ENCODE peak calls at places on chromosome 7, in four cellular contexts. F is mesendoderm; V is CD8-positive, alpha-beta memory T cell; D is WERI-Rb-1. C is an unnamed sample.

GRCh38 chr7:55477781-55478374 is 94.4 kb downstream of the VOPP1 start:
- DNase-seq in V (no peak), D (no peak), F (peak; percentile 5), C (peak; percentile 78)

GRCh38 chr7:85018498-85018897 is 168.4 kb downstream of the SEMA3D start:
- DNase-seq in F (no peak), D (no peak), V (no peak), C (no peak)

GRCh38 chr7:158445421-158446175 is 142.0 kb downstream of the PTPRN2 start:
- DNase-seq in F (no peak), D (no peak), V (no peak), C (no peak)

GRCh38 chr7:128005117-128005516 is 26.1 kb downstream of the LRRC4 start:
- DNase-seq in F (no peak), D (no peak), V (no peak), C (no peak)

GRCh38 chr7:94183289-94183749 is 179.2 kb upstream of the BET1 start:
- DNase-seq in D (no peak), V (no peak), F (peak; percentile 86), C (peak; percentile 87)

GRCh38 chr7:20114463-20114862 is 102.7 kb downstream of the MACC1 start:
- DNase-seq in D (no peak), F (peak; percentile 83), V (no peak), C (peak; percentile 10)

GRCh38 chr7:142391191-142391992 is 133.5 kb upstream of the PRSS58 start:
- DNase-seq in V (peak; percentile 16), F (peak; percentile 78), D (peak; percentile 79), C (peak; percentile 12)

GRCh38 chr7:30146127-30146612 is 11.4 kb downstream of the MTURN start:
- DNase-seq in D (no peak), F (peak; percentile 76), V (no peak), C (peak; percentile 56)

GRCh38 chr7:5237286-5237685 is 45.5 kb upstream of the SLC29A4 start:
- DNase-seq in F (no peak), D (no peak), V (no peak), C (no peak)

GRCh38 chr7:38702002-38702535 is 70.9 kb upstream of the AMPH start:
- DNase-seq in F (no peak), V (no peak), D (no peak), C (no peak)

GRCh38 chr7:77525231-77525630 is 11.9 kb upstream of the PTPN12 start:
- DNase-seq in V (no peak), F (no peak), D (no peak), C (no peak)

GRCh38 chr7:92725161-92725925 is 111.0 kb downstream of the CDK6 start:
- DNase-seq in V (no peak), F (no peak), D (no peak), C (no peak)

GRCh38 chr7:73343671-73344380 is 15.9 kb downstream of the FKBP6 start:
- DNase-seq in F (no peak), V (no peak), D (no peak), C (no peak)

GRCh38 chr7:124072603-124073324 is 39.9 kb upstream of the TMEM229A start:
- DNase-seq in V (no peak), D (no peak), F (no peak), C (peak; percentile 55)

GRCh38 chr7:9876053-9876452 is 1097.6 kb upstream of the PHF14 start:
- DNase-seq in F (no peak), D (no peak), V (no peak), C (no peak)

GRCh38 chr7:40541336-40541735 is 406.5 kb downstream of the SUGCT start:
- DNase-seq in F (no peak), D (no peak), V (no peak), C (no peak)

GRCh38 chr7:10429031-10429430 is 544.6 kb upstream of the PHF14 start:
- DNase-seq in F (no peak), D (no peak), V (no peak), C (no peak)

GRCh38 chr7:43694399-43694748 is 34.9 kb downstream of the COA1 start:
- DNase-seq in V (no peak), D (no peak), F (no peak), C (peak; percentile 70)

GRCh38 chr7:103944230-103944900 is 45.1 kb downstream of the RELN start:
- DNase-seq in F (no peak), D (no peak), V (no peak), C (no peak)

GRCh38 chr7:46391215-46391614 is 470.1 kb upstream of the IGFBP3 start:
- DNase-seq in F (peak; percentile 29), V (no peak), D (peak; percentile 74), C (no peak)

GRCh38 chr7:92765725-92766124 is 70.6 kb downstream of the CDK6 start:
- DNase-seq in V (no peak), F (peak; percentile 40), D (no peak), C (peak; percentile 85)

GRCh38 chr7:12231097-12231496 is 20.0 kb downstream of the TMEM106B start:
- DNase-seq in F (no peak), V (no peak), D (no peak), C (no peak)

GRCh38 chr7:4798706-4799235 is 23.3 kb downstream of the AP5Z1 start:
- DNase-seq in D (peak; percentile 43), V (no peak), F (no peak), C (no peak)

GRCh38 chr7:19376591-19376990 is 231.4 kb upstream of the FERD3L start:
- DNase-seq in V (no peak), D (no peak), F (no peak), C (peak; percentile 57)

GRCh38 chr7:116399808-116400207 is 99.7 kb upstream of the CAV2 start:
- DNase-seq in F (peak; percentile 69), D (no peak), V (no peak), C (peak; percentile 22)

GRCh38 chr7:114785496-114785895 is 136.4 kb upstream of the MDFIC start:
- DNase-seq in F (no peak), V (no peak), D (no peak), C (no peak)

GRCh38 chr7:19519443-19519977 is 189.3 kb downstream of the POLR1F start:
- DNase-seq in F (no peak), D (no peak), V (no peak), C (peak; percentile 36)

GRCh38 chr7:91082038-91082437 is 182.2 kb upstream of the FZD1 start:
- DNase-seq in V (no peak), F (no peak), D (no peak), C (no peak)

GRCh38 chr7:1268076-1268815 is 35.6 kb downstream of the UNCX start:
- DNase-seq in V (no peak), D (no peak), F (no peak), C (no peak)

GRCh38 chr7:23347682-23348180 is 48.6 kb downstream of the MALSU1 start:
- DNase-seq in F (peak; percentile 37), D (no peak), V (no peak), C (peak; percentile 74)

GRCh38 chr7:117202511-117202910 is 120.3 kb downstream of the WNT2 start:
- DNase-seq in F (no peak), D (no peak), V (no peak), C (no peak)

GRCh38 chr7:54783952-54784351 is 24.9 kb upstream of the SEC61G start:
- DNase-seq in V (no peak), D (no peak), F (no peak), C (no peak)

GRCh38 chr7:45055016-45055415 is 33.8 kb downstream of the NACAD start:
- DNase-seq in F (no peak), V (no peak), D (no peak), C (no peak)

GRCh38 chr7:4939971-4940720 is 18.8 kb downstream of the MMD2 start:
- DNase-seq in F (no peak), V (no peak), D (no peak), C (no peak)

GRCh38 chr7:80014507-80014906 is 120.1 kb upstream of the GNAI1 start:
- DNase-seq in V (no peak), F (peak; percentile 14), D (no peak), C (peak; percentile 73)

GRCh38 chr7:7707756-7708310 is 10.6 kb downstream of the RPA3 start:
- DNase-seq in D (no peak), F (peak; percentile 88), V (no peak), C (peak; percentile 50)

GRCh38 chr7:122307228-122307619 is 2.7 kb upstream of the FEZF1 start:
- DNase-seq in D (peak; percentile 58), F (peak; percentile 73), V (no peak), C (no peak)

GRCh38 chr7:37028909-37029440 is 304.7 kb upstream of the AOAH start:
- DNase-seq in D (no peak), V (no peak), F (no peak), C (no peak)

GRCh38 chr7:118352854-118353453 is 128.4 kb downstream of the ANKRD7 start:
- DNase-seq in F (peak; percentile 64), V (no peak), D (no peak), C (no peak)

GRCh38 chr7:26102176-26102575 is 49.8 kb upstream of the NFE2L3 start:
- DNase-seq in F (peak; percentile 36), D (no peak), V (no peak), C (no peak)
- H3K27ac ChIP-seq in F (no peak overlapping the region), D (peak overlapping the region; percentile 67), V (no peak overlapping the region), C (no peak overlapping the region)

DNA sequence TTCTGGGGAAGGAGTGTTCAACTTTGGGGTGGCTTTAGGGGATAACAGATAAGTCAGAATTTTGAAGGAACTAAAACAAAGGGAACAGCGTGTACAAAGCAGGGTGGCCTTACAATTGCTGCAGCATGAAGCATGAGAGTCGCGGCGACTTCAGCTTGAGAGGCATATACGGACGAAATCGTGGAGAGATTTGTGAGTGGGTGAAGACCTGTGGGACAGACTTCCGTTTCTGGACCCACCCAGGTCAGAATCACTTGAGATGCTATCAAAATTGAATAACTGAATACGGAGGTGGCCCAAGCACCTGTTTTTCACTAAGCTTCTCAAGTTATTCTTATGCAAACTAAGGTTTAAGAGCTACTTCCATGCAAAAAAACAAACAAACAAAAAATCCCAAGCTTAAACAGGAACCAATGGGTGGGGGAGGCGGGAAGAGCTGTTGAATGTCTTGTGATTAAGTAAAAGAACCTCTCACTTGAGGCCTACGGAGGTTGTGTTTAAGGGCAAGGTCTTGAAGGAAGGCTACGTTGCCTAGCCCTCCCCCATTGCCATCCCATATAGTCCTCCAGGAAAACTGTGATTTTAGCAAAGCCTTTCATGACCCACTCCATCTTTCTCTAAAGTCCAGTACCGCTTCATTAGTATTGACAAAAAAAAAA is 1.4 kb upstream of the TRIM24 start:
- DNase-seq in V (no peak), D (no peak), F (peak; percentile 89), C (no peak)
- H3K27ac ChIP-seq in V (no peak overlapping the region), D (no peak overlapping the region), F (no peak overlapping the region), C (no peak overlapping the region)

GRCh38 chr7:101100858-101101847 is 15.9 kb downstream of the TRIM56 start:
- DNase-seq in V (no peak), F (peak; percentile 45), D (no peak), C (no peak)

GRCh38 chr7:101108330-101108857 is 18.5 kb upstream of the SERPINE1 start:
- DNase-seq in V (no peak), D (no peak), F (no peak), C (no peak)

GRCh38 chr7:101104193-101104713 is 19.0 kb downstream of the TRIM56 start:
- DNase-seq in F (no peak), V (no peak), D (no peak), C (no peak)

GRCh38 chr7:101106387-101106786 is 20.5 kb upstream of the SERPINE1 start:
- DNase-seq in F (no peak), D (no peak), V (no peak), C (no peak)

DNA sequence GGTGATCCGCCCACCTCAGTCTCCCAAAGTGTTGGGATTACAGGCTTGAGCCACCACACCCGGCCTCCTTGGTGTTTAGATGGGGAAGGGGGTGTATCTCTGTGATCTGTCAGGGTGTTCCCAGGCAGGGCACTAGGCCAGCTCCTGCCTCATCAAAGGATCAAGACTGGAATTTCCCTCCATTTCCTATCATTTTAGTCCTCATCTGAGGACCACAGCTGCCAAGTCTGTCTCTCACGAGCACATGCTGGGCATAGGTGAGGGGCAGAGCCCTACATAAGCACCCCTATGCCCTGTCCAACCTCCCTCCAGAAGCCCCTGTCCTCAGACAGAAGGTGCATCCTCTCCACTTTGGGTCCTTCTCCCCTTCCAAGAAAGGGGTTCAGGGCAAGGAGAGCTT is 19.5 kb downstream of the TRIM56 start:
- DNase-seq in V (no peak), D (no peak), F (no peak), C (no peak)
- H3K27ac ChIP-seq in V (no peak overlapping the region), D (no peak overlapping the region), F (no peak overlapping the region), C (no peak overlapping the region)

GRCh38 chr7:47544416-47544815 is 37.5 kb downstream of the TNS3 start:
- DNase-seq in V (no peak), D (no peak), F (no peak), C (no peak)
- H3K27ac ChIP-seq in V (no peak overlapping the region), D (no peak overlapping the region), F (no peak overlapping the region), C (no peak overlapping the region)